ENCODE peak calls at places on chromosomes 13 and 19, in four cellular contexts. V, L, Y and C are unnamed samples. For H3K4me1, the result is how much of the 10 kb centered on the place peaks cover.

GRCh38 chr13:61852116-61852515 is 436.5 kb upstream of the PCDH20 start:
- DNase-seq in V (no peak), Y (no peak), L (no peak), C (no peak)

GRCh38 chr19:8899356-8899755 is 67.2 kb downstream of the MBD3L1 start:
- DNase-seq in Y (no peak), V (no peak), L (no peak), C (no peak)

GRCh38 chr19:57171551-57172081 is 4.3 kb upstream of the DUXA start:
- DNase-seq in Y (peak), V (peak), L (peak), C (no peak)

GRCh38 chr19:23904406-23904805 is 10.3 kb upstream of the ZNF726 start:
- DNase-seq in L (no peak), V (no peak), Y (no peak), C (no peak)

GRCh38 chr13:80337706-80338105 is 3.2 kb downstream of the SPRY2 start:
- DNase-seq in Y (no peak), V (no peak), L (no peak), C (no peak)

GRCh38 chr13:108342369-108343289 is 73.1 kb downstream of the TNFSF13B start:
- DNase-seq in Y (no peak), V (no peak), L (no peak), C (no peak)

GRCh38 chr19:30696514-30696913 is 324.3 kb downstream of the ZNF536 start:
- DNase-seq in Y (no peak), V (no peak), L (peak), C (peak)

GRCh38 chr13:95671597-95671996 is 5.3 kb upstream of the DNAJC3 start:
- DNase-seq in Y (no peak), V (no peak), L (no peak), C (no peak)

GRCh38 chr13:63541336-63541735 is 2125.7 kb upstream of the PCDH20 start:
- DNase-seq in Y (no peak), V (no peak), L (no peak), C (no peak)

GRCh38 chr19:36547001-36547732 is 19.1 kb upstream of the ZNF260 start:
- DNase-seq in Y (no peak), V (no peak), L (no peak), C (no peak)

GRCh38 chr13:78409172-78409571 is 194.2 kb downstream of the POU4F1 start:
- DNase-seq in V (no peak), L (no peak), Y (no peak), C (no peak)

GRCh38 chr13:75864718-75865117 is 228.6 kb downstream of the LMO7 start:
- DNase-seq in L (no peak), Y (no peak), V (no peak), C (no peak)

GRCh38 chr19:18290250-18291018 is 9.0 kb upstream of the JUND start:
- DNase-seq in V (peak), L (no peak), Y (peak), C (no peak)

DNA sequence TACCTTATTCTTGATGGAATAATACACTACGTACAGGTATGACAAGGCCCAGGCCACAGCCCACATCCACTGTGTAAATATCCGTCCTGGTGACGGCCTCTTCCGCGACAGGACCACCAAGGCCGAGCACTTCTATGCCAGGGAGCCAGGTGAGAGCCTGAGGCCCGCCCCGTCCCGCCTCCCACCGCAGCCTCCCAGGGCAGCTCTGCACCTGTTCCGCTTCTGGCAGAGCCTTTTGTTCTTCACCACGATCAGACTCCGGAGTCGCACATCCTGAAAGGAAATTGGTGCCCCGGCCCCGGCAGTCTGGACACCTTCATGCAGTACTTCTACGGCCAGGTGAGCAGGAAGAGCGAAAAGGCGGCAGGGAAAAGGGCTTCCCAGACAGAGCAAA is 10.6 kb upstream of the ZNF358 start:
- DNase-seq in Y (no peak), L (no peak), V (no peak), C (no peak)
- H3K4me3 ChIP-seq in Y (no peak), L (no peak), V (no peak), C (no peak)

DNA sequence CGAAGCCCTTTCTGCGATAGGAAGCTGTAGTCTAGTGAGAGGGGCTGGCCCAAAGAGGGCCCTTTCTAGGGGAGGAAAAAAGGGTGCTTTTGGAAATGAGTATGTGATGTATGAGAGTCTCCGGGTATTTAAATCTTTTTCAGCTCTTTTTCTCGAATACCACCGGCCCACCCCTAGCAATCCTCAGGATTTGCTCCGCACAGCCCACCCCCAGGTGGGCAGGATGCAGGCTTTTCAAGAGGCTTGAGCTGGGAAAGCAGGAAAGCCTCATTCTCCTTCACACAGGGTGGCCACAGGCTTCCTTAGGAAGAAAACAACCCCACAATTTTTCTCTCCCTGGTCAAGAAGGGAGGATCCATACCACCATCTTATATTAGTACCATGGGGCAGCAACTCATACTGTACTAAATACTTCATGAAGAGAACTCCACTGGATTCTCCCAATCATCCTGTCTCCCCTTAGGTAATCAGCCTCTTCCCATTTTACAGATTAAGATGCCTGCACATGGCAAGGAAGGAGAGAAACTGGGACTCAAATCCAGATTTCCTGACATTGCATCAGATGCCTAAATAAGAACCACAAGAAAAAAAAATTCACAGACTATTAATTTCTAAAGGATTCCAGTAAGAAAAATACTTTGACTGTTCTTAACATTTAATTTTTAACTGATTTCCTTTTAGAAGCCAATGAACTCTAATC is 84.4 kb downstream of the STK24 start:
- DNase-seq in V (no peak), Y (no peak), L (no peak), C (no peak)
- H3K4me1 ChIP-seq in V (under half), Y (under half), L (under half), C (under half)

GRCh38 chr13:110874508-110874960 is 40.3 kb downstream of the ANKRD10 start:
- DNase-seq in V (peak), Y (no peak), L (peak), C (peak)
- H3K4me3 ChIP-seq in V (peak), Y (peak), L (no peak), C (peak)

DNA sequence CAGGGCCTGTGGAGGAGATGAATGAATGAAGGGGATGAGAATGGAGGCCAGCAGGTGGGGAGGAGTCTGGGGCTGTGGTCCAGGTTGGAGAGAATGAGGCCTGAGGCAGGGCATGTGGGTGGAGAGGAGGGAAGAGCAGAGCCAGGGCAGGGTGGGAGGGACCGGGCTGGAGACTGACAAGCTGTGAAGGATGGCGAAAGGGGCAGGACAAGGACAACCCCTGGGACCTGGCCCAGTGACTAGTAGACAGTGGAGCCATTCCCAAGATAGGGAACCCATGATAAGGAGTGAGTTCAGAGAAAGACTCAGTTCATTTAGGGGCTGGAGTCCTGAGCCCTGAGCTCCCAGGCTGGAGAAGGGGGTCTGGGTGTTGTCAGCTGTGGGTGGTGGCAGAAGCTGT is 3.0 kb downstream of the PTH2 start:
- DNase-seq in V (no peak), Y (no peak), L (no peak), C (no peak)
- H3K4me1 ChIP-seq in V (under half), Y (under half), L (under half), C (under half)

GRCh38 chr19:19406878-19407639 is 1.6 kb downstream of the GATAD2A start:
- DNase-seq in V (no peak), Y (peak), L (peak), C (peak)

GRCh38 chr19:19404879-19405860 is at the start of gene GATAD2A:
- DNase-seq in V (peak), L (peak), Y (peak), C (peak)

GRCh38 chr19:19405919-19406877 is 723 bp downstream of the GATAD2A start:
- DNase-seq in V (peak), L (peak), Y (peak), C (peak)

GRCh38 chr19:19409235-19410030 is 4.0 kb downstream of the GATAD2A start:
- DNase-seq in L (no peak), Y (peak), V (no peak), C (no peak)

DNA sequence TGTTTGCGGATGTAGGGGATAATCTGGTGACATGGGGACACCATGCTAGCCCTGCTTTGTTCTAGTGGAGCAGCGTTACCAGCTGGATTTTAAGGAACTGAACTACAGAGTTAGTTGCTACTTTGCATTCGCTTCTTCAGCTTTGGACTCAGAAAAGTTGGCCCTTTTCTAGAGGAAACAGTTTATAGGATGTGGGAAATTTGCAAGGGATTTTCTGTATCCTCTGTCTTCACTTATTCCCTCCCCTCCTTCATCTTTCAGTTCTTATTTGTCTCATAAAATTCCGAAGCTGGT is 2.1 kb downstream of the GATAD2A start:
- DNase-seq in V (no peak), L (no peak), Y (no peak), C (no peak)
- H3K4me3 ChIP-seq in V (no peak), L (no peak), Y (peak), C (no peak)

GRCh38 chr13:51152713-51153112 is 41.6 kb upstream of the C13orf42 start:
- DNase-seq in L (no peak), Y (no peak), V (no peak), C (no peak)
- H3K4me1 ChIP-seq in L (under half), Y (under half), V (under half), C (under half)

GRCh38 chr13:82058364-82058763 is 1717.4 kb upstream of the SPRY2 start:
- DNase-seq in L (no peak), V (no peak), Y (no peak), C (no peak)

GRCh38 chr13:82062772-82063171 is 1721.8 kb upstream of the SPRY2 start:
- DNase-seq in L (no peak), V (no peak), Y (no peak), C (no peak)
- H3K4me3 ChIP-seq in L (no peak), V (no peak), Y (no peak), C (no peak)

GRCh38 chr13:110329258-110329657 is 22.2 kb downstream of the COL4A2 start:
- DNase-seq in L (no peak), V (no peak), Y (no peak), C (no peak)

GRCh38 chr13:110327036-110327790 is 20.1 kb downstream of the COL4A2 start:
- DNase-seq in Y (no peak), V (no peak), L (peak), C (no peak)

GRCh38 chr13:110328509-110328908 is 21.4 kb downstream of the COL4A2 start:
- DNase-seq in Y (no peak), V (no peak), L (no peak), C (no peak)

GRCh38 chr13:110323986-110324749 is 17.1 kb downstream of the COL4A2 start:
- DNase-seq in V (no peak), L (no peak), Y (no peak), C (no peak)

GRCh38 chr13:110326263-110326904 is 19.3 kb downstream of the COL4A2 start:
- DNase-seq in L (no peak), Y (no peak), V (no peak), C (no peak)
- H3K4me1 ChIP-seq in L (under half), Y (under half), V (under half), C (under half)